ENCODE peak calls at places on chromosomes 4 and X, in nine cellular contexts. One of them, this sample, is unnamed.

GRCh38 chr4:1693131-1693896 is 9.2 kb upstream of the FAM53A start:
- DNase-seq in NCI-H1092 treated with DMSO at 0.1 percent for 48 hours: peak
- DNase-seq in activated naive CD8-positive, alpha-beta T cell treated with anti-CD3 and anti-CD28 coated beads, Interleukin-2, amount 50 U/mL, for 24 hours: peak
- DNase-seq in fibroblast of the conjunctiva: peak
- DNase-seq in M059J: peak
- DNase-seq in NCI-H345: peak
- DNase-seq in T-cell: peak
- DNase-seq in left ventricle myocardium inferior: peak
- DNase-seq in LoVo: peak
- DNase-seq in this sample: peak

GRCh38 chr4:113953888-113954287 is 25.6 kb downstream of the ARSJ start:
- DNase-seq in NCI-H1092 treated with DMSO at 0.1 percent for 48 hours: no peak
- DNase-seq in activated naive CD8-positive, alpha-beta T cell treated with anti-CD3 and anti-CD28 coated beads, Interleukin-2, amount 50 U/mL, for 24 hours: no peak
- DNase-seq in fibroblast of the conjunctiva: no peak
- DNase-seq in M059J: no peak
- DNase-seq in NCI-H345: no peak
- DNase-seq in T-cell: no peak
- DNase-seq in left ventricle myocardium inferior: no peak
- DNase-seq in LoVo: no peak
- DNase-seq in this sample: no peak

GRCh38 chr4:124304936-124305335 is 407.6 kb downstream of the ANKRD50 start:
- DNase-seq in NCI-H1092 treated with DMSO at 0.1 percent for 48 hours: no peak
- DNase-seq in activated naive CD8-positive, alpha-beta T cell treated with anti-CD3 and anti-CD28 coated beads, Interleukin-2, amount 50 U/mL, for 24 hours: no peak
- DNase-seq in fibroblast of the conjunctiva: no peak
- DNase-seq in M059J: no peak
- DNase-seq in NCI-H345: no peak
- DNase-seq in T-cell: no peak
- DNase-seq in left ventricle myocardium inferior: no peak
- DNase-seq in LoVo: no peak
- DNase-seq in this sample: peak

GRCh38 chr4:16609170-16609758 is 289.2 kb downstream of the LDB2 start:
- DNase-seq in NCI-H1092 treated with DMSO at 0.1 percent for 48 hours: no peak
- DNase-seq in activated naive CD8-positive, alpha-beta T cell treated with anti-CD3 and anti-CD28 coated beads, Interleukin-2, amount 50 U/mL, for 24 hours: no peak
- DNase-seq in fibroblast of the conjunctiva: no peak
- DNase-seq in M059J: no peak
- DNase-seq in NCI-H345: no peak
- DNase-seq in T-cell: no peak
- DNase-seq in left ventricle myocardium inferior: no peak
- DNase-seq in LoVo: no peak
- DNase-seq in this sample: no peak

GRCh38 chr4:168604496-168605373 is 107.9 kb downstream of the PALLD start:
- DNase-seq in NCI-H1092 treated with DMSO at 0.1 percent for 48 hours: no peak
- DNase-seq in activated naive CD8-positive, alpha-beta T cell treated with anti-CD3 and anti-CD28 coated beads, Interleukin-2, amount 50 U/mL, for 24 hours: no peak
- DNase-seq in fibroblast of the conjunctiva: no peak
- DNase-seq in M059J: peak
- DNase-seq in NCI-H345: no peak
- DNase-seq in T-cell: no peak
- DNase-seq in left ventricle myocardium inferior: no peak
- DNase-seq in LoVo: peak
- DNase-seq in this sample: peak

GRCh38 chr4:20284990-20285389 is 33.3 kb downstream of the SLIT2 start:
- DNase-seq in NCI-H1092 treated with DMSO at 0.1 percent for 48 hours: no peak
- DNase-seq in activated naive CD8-positive, alpha-beta T cell treated with anti-CD3 and anti-CD28 coated beads, Interleukin-2, amount 50 U/mL, for 24 hours: no peak
- DNase-seq in fibroblast of the conjunctiva: no peak
- DNase-seq in M059J: peak
- DNase-seq in NCI-H345: no peak
- DNase-seq in T-cell: no peak
- DNase-seq in left ventricle myocardium inferior: no peak
- DNase-seq in LoVo: no peak
- DNase-seq in this sample: no peak

GRCh38 chr4:182642831-182643230 is 274.4 kb downstream of the DCTD start:
- DNase-seq in NCI-H1092 treated with DMSO at 0.1 percent for 48 hours: no peak
- DNase-seq in activated naive CD8-positive, alpha-beta T cell treated with anti-CD3 and anti-CD28 coated beads, Interleukin-2, amount 50 U/mL, for 24 hours: no peak
- DNase-seq in fibroblast of the conjunctiva: no peak
- DNase-seq in M059J: peak
- DNase-seq in NCI-H345: peak
- DNase-seq in T-cell: no peak
- DNase-seq in left ventricle myocardium inferior: no peak
- DNase-seq in LoVo: peak
- DNase-seq in this sample: peak

GRCh38 chrX:25028726-25029125 is 13.0 kb upstream of the ARX start:
- DNase-seq in NCI-H1092 treated with DMSO at 0.1 percent for 48 hours: no peak
- DNase-seq in activated naive CD8-positive, alpha-beta T cell treated with anti-CD3 and anti-CD28 coated beads, Interleukin-2, amount 50 U/mL, for 24 hours: no peak
- DNase-seq in fibroblast of the conjunctiva: peak
- DNase-seq in M059J: peak
- DNase-seq in NCI-H345: no peak
- DNase-seq in T-cell: no peak
- DNase-seq in left ventricle myocardium inferior: no peak
- DNase-seq in LoVo: no peak
- DNase-seq in this sample: peak

GRCh38 chrX:12956704-12957541 is 18.0 kb upstream of the TMSB4X start:
- DNase-seq in NCI-H1092 treated with DMSO at 0.1 percent for 48 hours: no peak
- DNase-seq in activated naive CD8-positive, alpha-beta T cell treated with anti-CD3 and anti-CD28 coated beads, Interleukin-2, amount 50 U/mL, for 24 hours: no peak
- DNase-seq in fibroblast of the conjunctiva: no peak
- DNase-seq in M059J: peak
- DNase-seq in NCI-H345: no peak
- DNase-seq in T-cell: peak
- DNase-seq in left ventricle myocardium inferior: no peak
- DNase-seq in LoVo: peak
- DNase-seq in this sample: peak

GRCh38 chr4:3688018-3688998 is 77.9 kb upstream of the ADRA2C start:
- DNase-seq in NCI-H1092 treated with DMSO at 0.1 percent for 48 hours: no peak
- DNase-seq in activated naive CD8-positive, alpha-beta T cell treated with anti-CD3 and anti-CD28 coated beads, Interleukin-2, amount 50 U/mL, for 24 hours: no peak
- DNase-seq in fibroblast of the conjunctiva: no peak
- DNase-seq in M059J: peak
- DNase-seq in NCI-H345: no peak
- DNase-seq in T-cell: no peak
- DNase-seq in left ventricle myocardium inferior: no peak
- DNase-seq in LoVo: no peak
- DNase-seq in this sample: no peak

GRCh38 chrX:1673337-1673736 is 58.5 kb downstream of the ASMT start:
- DNase-seq in NCI-H1092 treated with DMSO at 0.1 percent for 48 hours: no peak
- DNase-seq in activated naive CD8-positive, alpha-beta T cell treated with anti-CD3 and anti-CD28 coated beads, Interleukin-2, amount 50 U/mL, for 24 hours: peak
- DNase-seq in fibroblast of the conjunctiva: no peak
- DNase-seq in M059J: peak
- DNase-seq in NCI-H345: no peak
- DNase-seq in T-cell: no peak
- DNase-seq in left ventricle myocardium inferior: no peak
- DNase-seq in LoVo: peak
- DNase-seq in this sample: peak

This sample was measured in choroid plexus epithelial cell.